ENCODE peak calls at places on chromosome 20, in seven cellular contexts. I is A673; O is uterus; J is SK-N-SH; U is endothelial cell of umbilical vein; L is CD8-positive, alpha-beta T cell; C is DND-41. V is an unnamed sample. For H3K9me3, the result is how much of the 10 kb centered on the place peaks cover.

GRCh38 chr20:4335722-4336121 is 320.4 kb upstream of the RNF24 start:
- DNase-seq in U (no peak), O (no peak), L (no peak), I (no peak), C (no peak), J (no peak), V (no peak)

GRCh38 chr20:44033344-44033743 is 118.7 kb downstream of the TOX2 start:
- DNase-seq in I (no peak), O (no peak), J (peak), U (no peak), L (no peak), C (peak), V (no peak)

GRCh38 chr20:33305591-33306057 is 22.6 kb downstream of the BPIFB1 start:
- DNase-seq in U (no peak), C (no peak), L (no peak), I (peak), O (no peak), J (no peak), V (no peak)

GRCh38 chr20:8854566-8854965 is 214.3 kb upstream of the PLCB4 start:
- DNase-seq in O (peak), C (no peak), L (no peak), U (peak), I (peak), J (no peak), V (no peak)

GRCh38 chr20:57464642-57465211 is 60.2 kb downstream of the CTCFL start:
- DNase-seq in U (no peak), I (peak), C (no peak), O (no peak), J (no peak), L (no peak), V (no peak)

GRCh38 chr20:7936735-7937078 is 3.6 kb downstream of the HAO1 start:
- DNase-seq in J (no peak), L (no peak), I (no peak), O (no peak), U (no peak), C (no peak), V (no peak)

GRCh38 chr20:49642808-49643207 is 70.9 kb downstream of the B4GALT5 start:
- DNase-seq in I (no peak), O (no peak), L (no peak), J (no peak), U (no peak), C (no peak), V (no peak)

GRCh38 chr20:25056601-25057233 is 1.2 kb downstream of the ACSS1 start:
- DNase-seq in J (no peak), C (peak), I (no peak), O (peak), L (no peak), U (no peak), V (no peak)

GRCh38 chr20:50999355-50999754 is 23.6 kb downstream of the KCNG1 start:
- DNase-seq in U (no peak), L (no peak), O (no peak), I (no peak), J (no peak), C (no peak), V (no peak)

GRCh38 chr20:19756756-19757486 is 1.1 kb upstream of the RIN2 start:
- DNase-seq in U (no peak), C (no peak), J (no peak), I (no peak), L (no peak), O (no peak), V (no peak)

GRCh38 chr20:1434571-1435336 is 31.9 kb downstream of the NSFL1C start:
- DNase-seq in I (no peak), O (no peak), C (peak), L (peak), J (no peak), U (peak), V (peak)

DNA sequence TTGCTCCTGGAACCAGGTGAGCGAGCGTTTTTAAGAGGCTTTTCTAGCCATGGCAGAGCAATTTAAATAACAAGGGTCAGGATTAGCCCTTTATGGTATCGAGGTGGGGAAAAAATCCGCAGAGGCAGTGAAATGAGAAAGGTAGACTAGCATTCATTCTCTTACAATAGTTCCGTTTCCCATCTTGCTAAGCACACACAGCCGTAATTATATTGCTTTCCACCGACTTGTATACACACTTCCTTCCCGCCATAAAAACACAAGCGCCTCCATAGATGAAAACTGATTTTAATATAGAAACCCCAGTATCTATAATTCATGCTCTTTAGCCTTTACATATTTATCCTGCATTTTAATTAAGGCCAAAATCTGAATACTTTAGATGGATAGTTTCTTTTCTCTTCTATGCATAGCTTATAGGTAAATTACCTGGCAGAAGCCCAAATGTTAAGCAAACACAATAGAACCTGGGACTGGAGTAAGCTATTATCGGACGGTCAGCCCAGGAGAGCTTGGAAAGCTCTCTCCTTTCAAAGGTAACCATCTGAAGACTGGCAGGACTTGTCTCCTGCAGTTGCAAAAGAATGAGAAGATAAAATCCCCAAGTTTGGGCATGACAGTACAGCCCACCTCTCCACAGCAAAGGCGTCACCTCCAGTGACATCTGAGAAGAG is 90.9 kb upstream of the MC3R start:
- DNase-seq in C (no peak), L (no peak), O (no peak), U (no peak), J (no peak), I (no peak), V (no peak)
- H3K9me3 ChIP-seq in C (under half), L (under half), O (under half), U (under half), J (under half), I (under half), V (under half)

GRCh38 chr20:41604002-41604401 is 14.2 kb downstream of the CHD6 start:
- DNase-seq in O (no peak), U (no peak), L (no peak), I (no peak), C (no peak), J (no peak), V (no peak)

GRCh38 chr20:41601742-41602141 is 16.4 kb downstream of the CHD6 start:
- DNase-seq in I (no peak), O (no peak), C (no peak), U (no peak), J (no peak), L (no peak), V (no peak)

GRCh38 chr20:41598719-41599118 is 19.5 kb downstream of the CHD6 start:
- DNase-seq in C (no peak), J (no peak), U (no peak), I (no peak), O (no peak), L (no peak), V (no peak)

GRCh38 chr20:41600926-41601631 is 17.1 kb downstream of the CHD6 start:
- DNase-seq in U (no peak), O (no peak), I (no peak), L (no peak), C (no peak), J (no peak), V (no peak)

DNA sequence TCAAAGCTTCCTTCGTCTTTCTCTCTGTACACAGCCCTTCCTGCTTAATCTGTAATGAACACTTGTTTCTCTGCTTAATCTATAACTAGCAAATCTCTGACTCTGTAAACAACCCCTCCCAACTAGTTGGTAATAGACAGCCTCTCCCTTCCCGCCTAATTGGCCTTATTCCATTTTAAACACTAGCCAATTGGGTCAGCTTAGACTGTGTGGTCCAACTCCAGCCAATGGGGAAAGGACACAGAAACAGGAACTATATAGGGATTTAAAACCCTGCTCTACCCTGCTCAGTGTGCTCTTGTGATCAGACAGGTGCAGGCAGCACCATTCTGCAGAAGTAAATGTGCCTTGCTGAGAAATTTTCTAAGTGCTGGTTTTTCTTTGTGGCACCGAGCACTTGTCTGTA is 18.5 kb downstream of the CHD6 start:
- DNase-seq in L (no peak), I (no peak), U (no peak), C (no peak), J (no peak), O (no peak), V (no peak)
- H3K9me3 ChIP-seq in L (under half), I (half or more), U (under half), C (half or more), J (under half), O (under half), V (half or more)

DNA sequence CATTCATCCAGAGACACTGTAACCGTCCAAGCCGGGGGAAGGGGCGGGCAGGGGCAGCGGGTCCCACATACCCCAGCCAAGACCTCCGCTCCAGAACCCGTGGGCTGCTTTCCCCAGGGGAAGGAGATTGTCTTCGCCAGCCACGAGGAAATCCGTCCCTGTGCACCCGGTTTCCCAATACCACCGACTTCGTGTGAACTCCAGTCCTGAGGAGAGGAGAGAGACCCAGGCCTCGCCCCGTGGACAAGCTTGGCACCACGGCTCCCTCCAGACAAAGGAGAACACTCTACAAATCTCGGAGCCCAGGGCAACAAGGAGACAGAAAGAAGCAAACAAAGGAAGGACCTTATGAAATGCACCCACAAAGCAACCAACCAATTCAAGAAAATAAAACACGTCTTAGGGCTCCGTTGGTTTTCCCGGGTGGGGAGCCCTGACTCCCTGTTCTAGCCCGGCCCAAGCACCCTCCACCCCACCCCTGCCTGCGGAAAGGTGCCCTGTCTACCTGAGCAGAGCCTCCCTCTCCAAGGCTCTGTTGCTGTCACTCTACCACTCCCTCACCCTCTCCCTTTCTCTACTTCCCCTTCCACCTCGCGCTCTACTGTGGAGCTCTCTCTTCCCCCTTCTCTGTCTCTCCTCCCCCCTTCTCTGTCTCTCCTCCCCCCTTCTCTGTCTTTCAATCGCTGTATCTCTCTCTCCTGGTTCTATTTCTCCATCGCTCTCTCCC is 1382.8 kb upstream of the DEFB115 start:
- DNase-seq in L (no peak), I (no peak), J (peak), O (no peak), U (no peak), C (no peak), V (no peak)
- H3K9me3 ChIP-seq in L (under half), I (under half), J (under half), O (under half), U (under half), C (under half), V (under half)

GRCh38 chr20:59669451-59669850 is 65.1 kb downstream of the PHACTR3 start:
- DNase-seq in O (no peak), L (no peak), I (no peak), U (no peak), J (no peak), C (no peak), V (no peak)

GRCh38 chr20:59668926-59669325 is 64.6 kb downstream of the PHACTR3 start:
- DNase-seq in I (no peak), J (no peak), L (no peak), U (no peak), O (no peak), C (no peak), V (no peak)

GRCh38 chr20:59672576-59672975 is 68.2 kb downstream of the PHACTR3 start:
- DNase-seq in I (no peak), O (no peak), L (no peak), C (no peak), U (no peak), J (no peak), V (no peak)

GRCh38 chr20:59671661-59672471 is 67.5 kb downstream of the PHACTR3 start:
- DNase-seq in O (no peak), L (no peak), I (no peak), J (no peak), C (no peak), U (no peak), V (no peak)

DNA sequence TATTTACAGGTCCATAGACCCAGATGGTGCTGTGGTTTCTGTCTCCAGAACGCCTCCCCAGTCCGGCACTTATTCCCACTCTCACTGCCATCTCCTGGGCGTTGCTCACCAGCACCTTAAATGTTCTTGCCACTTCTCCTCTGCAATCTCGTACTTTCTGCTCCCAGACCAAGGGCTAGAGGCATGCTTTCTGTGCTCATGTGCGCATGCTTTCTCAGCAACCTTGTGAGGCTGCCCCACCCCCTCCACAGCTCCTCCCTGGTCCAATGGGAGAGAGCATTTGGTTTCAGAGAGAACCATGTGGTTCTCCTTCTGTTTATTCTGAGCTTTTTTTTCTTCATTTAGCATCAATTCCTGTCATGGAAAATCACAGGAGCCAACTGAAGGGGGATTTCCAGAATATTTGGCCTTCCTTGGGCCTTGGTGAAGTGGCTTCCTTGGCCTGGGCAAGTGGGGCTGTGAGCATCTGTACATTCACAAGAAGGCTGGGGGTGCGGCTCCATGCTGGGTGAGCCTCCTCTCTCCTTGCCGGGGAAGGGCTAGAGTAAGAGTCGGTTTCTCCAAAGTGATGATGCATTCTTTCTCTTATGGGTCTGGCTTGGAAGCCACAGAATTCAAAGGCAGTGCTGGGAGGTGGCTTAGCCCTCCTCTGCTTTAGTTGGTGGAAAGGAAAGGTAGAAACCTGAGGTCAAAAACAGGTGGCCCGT is 66.6 kb downstream of the PHACTR3 start:
- DNase-seq in L (no peak), C (no peak), O (no peak), J (no peak), I (no peak), U (no peak), V (no peak)
- H3K9me3 ChIP-seq in L (under half), C (under half), O (under half), J (under half), I (under half), U (under half), V (under half)

GRCh38 chr20:22581437-22582385 is 2.7 kb downstream of the FOXA2 start:
- DNase-seq in J (no peak), U (no peak), C (no peak), O (no peak), L (no peak), I (no peak), V (no peak)
- H3K9me3 ChIP-seq in J (under half), U (under half), C (under half), O (under half), L (under half), I (under half), V (under half)

DNA sequence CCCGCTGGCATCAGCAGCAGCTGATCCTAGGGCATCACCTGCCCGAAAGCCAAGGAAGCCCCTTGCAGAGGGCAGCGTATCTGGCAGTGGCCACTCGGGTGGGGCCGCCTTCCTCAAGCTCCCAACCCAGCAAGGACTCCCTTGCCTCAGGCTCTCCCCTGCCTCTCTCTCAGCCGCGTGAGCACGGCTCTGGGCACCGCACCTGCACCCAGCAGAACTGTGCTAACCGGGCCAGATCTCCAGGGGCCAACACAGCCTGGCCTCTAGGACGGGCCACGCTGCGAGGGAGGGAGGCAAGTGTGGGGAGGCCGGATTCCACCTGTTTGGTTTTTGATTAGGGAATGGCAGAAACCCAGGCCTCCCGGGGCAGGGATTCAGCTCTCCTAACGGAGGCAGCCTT is 11.8 kb upstream of the MRGBP start:
- DNase-seq in L (no peak), O (no peak), U (no peak), C (no peak), I (no peak), J (no peak), V (no peak)
- H3K9me3 ChIP-seq in L (under half), O (under half), U (under half), C (under half), I (under half), J (under half), V (under half)

V was measured in CD4-positive, alpha-beta T cell.